ENCODE peak calls at places on chromosomes 16 and 17, in seven cellular contexts. One of them, this sample, is unnamed.

GRCh38 chr17:6069611-6070279 is 434 bp upstream of the WSCD1 start:
- DNase-seq in HCT116: no peak
- DNase-seq in SK-N-SH: no peak
- DNase-seq in H1: peak
- DNase-seq in K562: no peak
- DNase-seq in HepG2: no peak
- DNase-seq in GM12878: no peak
- DNase-seq in this sample: no peak

GRCh38 chr17:75845058-75845711 is 981 bp upstream of the UNC13D start:
- DNase-seq in HCT116: peak
- DNase-seq in SK-N-SH: peak
- DNase-seq in H1: peak
- DNase-seq in K562: peak
- DNase-seq in HepG2: peak
- DNase-seq in GM12878: peak
- DNase-seq in this sample: peak

GRCh38 chr17:81884968-81885367 is 6.4 kb downstream of the ALYREF start:
- DNase-seq in HCT116: no peak
- DNase-seq in SK-N-SH: peak
- DNase-seq in H1: no peak
- DNase-seq in K562: no peak
- DNase-seq in HepG2: no peak
- DNase-seq in GM12878: no peak
- DNase-seq in this sample: no peak

GRCh38 chr17:11485336-11485735 is 112.9 kb upstream of the DNAH9 start:
- DNase-seq in HCT116: no peak
- DNase-seq in SK-N-SH: no peak
- DNase-seq in H1: peak
- DNase-seq in K562: no peak
- DNase-seq in HepG2: no peak
- DNase-seq in GM12878: no peak
- DNase-seq in this sample: no peak

GRCh38 chr17:44892250-44892649 is 7.0 kb downstream of the EFTUD2 start:
- DNase-seq in HCT116: no peak
- DNase-seq in SK-N-SH: no peak
- DNase-seq in H1: no peak
- DNase-seq in K562: no peak
- DNase-seq in HepG2: no peak
- DNase-seq in GM12878: no peak
- DNase-seq in this sample: no peak

GRCh38 chr17:29344201-29344856 is 45.8 kb upstream of the TAOK1 start:
- DNase-seq in HCT116: no peak
- DNase-seq in SK-N-SH: no peak
- DNase-seq in H1: no peak
- DNase-seq in K562: no peak
- DNase-seq in HepG2: no peak
- DNase-seq in GM12878: no peak
- DNase-seq in this sample: peak

GRCh38 chr16:57376313-57376818 is 4.1 kb downstream of the CX3CL1 start:
- DNase-seq in HCT116: no peak
- DNase-seq in SK-N-SH: no peak
- DNase-seq in H1: no peak
- DNase-seq in K562: no peak
- DNase-seq in HepG2: no peak
- DNase-seq in GM12878: no peak
- DNase-seq in this sample: no peak

GRCh38 chr16:30067584-30067916 is 2.0 kb downstream of the ALDOA start:
- DNase-seq in HCT116: no peak
- DNase-seq in SK-N-SH: no peak
- DNase-seq in H1: no peak
- DNase-seq in K562: no peak
- DNase-seq in HepG2: no peak
- DNase-seq in GM12878: no peak
- DNase-seq in this sample: no peak

GRCh38 chr16:14628806-14629611 is 1.1 kb downstream of the PARN start:
- DNase-seq in HCT116: no peak
- DNase-seq in SK-N-SH: peak
- DNase-seq in H1: no peak
- DNase-seq in K562: no peak
- DNase-seq in HepG2: no peak
- DNase-seq in GM12878: no peak
- DNase-seq in this sample: no peak

GRCh38 chr17:77253611-77254051 is 112.9 kb downstream of the SEC14L1 start:
- DNase-seq in HCT116: no peak
- DNase-seq in SK-N-SH: no peak
- DNase-seq in H1: no peak
- DNase-seq in K562: no peak
- DNase-seq in HepG2: no peak
- DNase-seq in GM12878: no peak
- DNase-seq in this sample: no peak

GRCh38 chr16:8571061-8571596 is 19.2 kb downstream of the TMEM114 start:
- DNase-seq in HCT116: no peak
- DNase-seq in SK-N-SH: no peak
- DNase-seq in H1: no peak
- DNase-seq in K562: no peak
- DNase-seq in HepG2: peak
- DNase-seq in GM12878: no peak
- DNase-seq in this sample: no peak

GRCh38 chr16:28082624-28083023 is 19.1 kb upstream of the GSG1L start:
- DNase-seq in HCT116: no peak
- DNase-seq in SK-N-SH: no peak
- DNase-seq in H1: no peak
- DNase-seq in K562: peak
- DNase-seq in HepG2: no peak
- DNase-seq in GM12878: no peak
- DNase-seq in this sample: no peak

GRCh38 chr17:29929006-29929543 is 953 bp downstream of the SSH2 start:
- DNase-seq in HCT116: no peak
- DNase-seq in SK-N-SH: peak
- DNase-seq in H1: peak
- DNase-seq in K562: peak
- DNase-seq in HepG2: peak
- DNase-seq in GM12878: no peak
- DNase-seq in this sample: peak

GRCh38 chr17:21239680-21240374 is 13.4 kb downstream of the NATD1 start:
- DNase-seq in HCT116: no peak
- DNase-seq in SK-N-SH: peak
- DNase-seq in H1: peak
- DNase-seq in K562: peak
- DNase-seq in HepG2: peak
- DNase-seq in GM12878: no peak
- DNase-seq in this sample: peak

GRCh38 chr16:11955713-11956123 is 9.3 kb upstream of the TNFRSF17 start:
- DNase-seq in HCT116: no peak
- DNase-seq in SK-N-SH: no peak
- DNase-seq in H1: no peak
- DNase-seq in K562: no peak
- DNase-seq in HepG2: no peak
- DNase-seq in GM12878: no peak
- DNase-seq in this sample: no peak

GRCh38 chr17:7716901-7717755 is at the start of gene DNAH2:
- DNase-seq in HCT116: peak
- DNase-seq in SK-N-SH: peak
- DNase-seq in H1: peak
- DNase-seq in K562: peak
- DNase-seq in HepG2: peak
- DNase-seq in GM12878: no peak
- DNase-seq in this sample: peak

GRCh38 chr16:8547756-8548155 is 42.6 kb downstream of the TMEM114 start:
- DNase-seq in HCT116: no peak
- DNase-seq in SK-N-SH: no peak
- DNase-seq in H1: no peak
- DNase-seq in K562: no peak
- DNase-seq in HepG2: no peak
- DNase-seq in GM12878: no peak
- DNase-seq in this sample: no peak

GRCh38 chr16:75599452-75600277 is 23.4 kb downstream of the ADAT1 start:
- DNase-seq in HCT116: no peak
- DNase-seq in SK-N-SH: no peak
- DNase-seq in H1: no peak
- DNase-seq in K562: no peak
- DNase-seq in HepG2: no peak
- DNase-seq in GM12878: no peak
- DNase-seq in this sample: no peak

GRCh38 chr16:14069818-14070217 is 1.3 kb upstream of the MRTFB start:
- DNase-seq in HCT116: no peak
- DNase-seq in SK-N-SH: no peak
- DNase-seq in H1: no peak
- DNase-seq in K562: no peak
- DNase-seq in HepG2: no peak
- DNase-seq in GM12878: no peak
- DNase-seq in this sample: no peak

GRCh38 chr17:40530988-40531971 is 29.9 kb upstream of the TNS4 start:
- DNase-seq in HCT116: no peak
- DNase-seq in SK-N-SH: no peak
- DNase-seq in H1: no peak
- DNase-seq in K562: no peak
- DNase-seq in HepG2: no peak
- DNase-seq in GM12878: peak
- DNase-seq in this sample: no peak

GRCh38 chr16:84379731-84380369 is 11.5 kb downstream of the ATP2C2 start:
- DNase-seq in HCT116: no peak
- DNase-seq in SK-N-SH: no peak
- DNase-seq in H1: no peak
- DNase-seq in K562: no peak
- DNase-seq in HepG2: no peak
- DNase-seq in GM12878: no peak
- DNase-seq in this sample: no peak

GRCh38 chr16:75181630-75182029 is 25.3 kb downstream of the CTRB2 start:
- DNase-seq in HCT116: no peak
- DNase-seq in SK-N-SH: no peak
- DNase-seq in H1: no peak
- DNase-seq in K562: no peak
- DNase-seq in HepG2: no peak
- DNase-seq in GM12878: no peak
- DNase-seq in this sample: no peak

GRCh38 chr17:37527249-37527851 is 37.7 kb downstream of the DUSP14 start:
- DNase-seq in HCT116: peak
- DNase-seq in SK-N-SH: peak
- DNase-seq in H1: peak
- DNase-seq in K562: peak
- DNase-seq in HepG2: peak
- DNase-seq in GM12878: no peak
- DNase-seq in this sample: peak
- TF ChIP-seq JUND in HCT116: no peak
- TF ChIP-seq JUND in SK-N-SH: no peak
- TF ChIP-seq JUND in H1: no peak
- TF ChIP-seq JUND in K562: no peak
- TF ChIP-seq JUND in HepG2: no peak
- TF ChIP-seq JUND in GM12878: no peak
- TF ChIP-seq JUND in this sample: no peak

GRCh38 chr17:48500435-48501426 is 30.1 kb downstream of the HOXB1 start:
- DNase-seq in HCT116: no peak
- DNase-seq in SK-N-SH: no peak
- DNase-seq in H1: no peak
- DNase-seq in K562: peak
- DNase-seq in HepG2: no peak
- DNase-seq in GM12878: no peak
- DNase-seq in this sample: peak
- TF ChIP-seq JUND in HCT116: no peak
- TF ChIP-seq JUND in SK-N-SH: no peak
- TF ChIP-seq JUND in H1: no peak
- TF ChIP-seq JUND in K562: peak
- TF ChIP-seq JUND in HepG2: no peak
- TF ChIP-seq JUND in GM12878: no peak
- TF ChIP-seq JUND in this sample: no peak

GRCh38 chr16:25258856-25259179 is 1.2 kb upstream of the ZKSCAN2 start:
- DNase-seq in HCT116: no peak
- DNase-seq in SK-N-SH: no peak
- DNase-seq in H1: no peak
- DNase-seq in K562: no peak
- DNase-seq in HepG2: no peak
- DNase-seq in GM12878: no peak
- DNase-seq in this sample: no peak

GRCh38 chr16:25256821-25257503 is 683 bp downstream of the ZKSCAN2 start:
- DNase-seq in HCT116: no peak
- DNase-seq in SK-N-SH: peak
- DNase-seq in H1: no peak
- DNase-seq in K562: peak
- DNase-seq in HepG2: peak
- DNase-seq in GM12878: no peak
- DNase-seq in this sample: peak

GRCh38 chr16:25257504-25257955 is at the start of gene ZKSCAN2:
- DNase-seq in HCT116: peak
- DNase-seq in SK-N-SH: peak
- DNase-seq in H1: peak
- DNase-seq in K562: peak
- DNase-seq in HepG2: peak
- DNase-seq in GM12878: peak
- DNase-seq in this sample: peak

GRCh38 chr16:25260416-25260815 is 2.8 kb upstream of the ZKSCAN2 start:
- DNase-seq in HCT116: no peak
- DNase-seq in SK-N-SH: no peak
- DNase-seq in H1: no peak
- DNase-seq in K562: no peak
- DNase-seq in HepG2: no peak
- DNase-seq in GM12878: no peak
- DNase-seq in this sample: no peak

DNA sequence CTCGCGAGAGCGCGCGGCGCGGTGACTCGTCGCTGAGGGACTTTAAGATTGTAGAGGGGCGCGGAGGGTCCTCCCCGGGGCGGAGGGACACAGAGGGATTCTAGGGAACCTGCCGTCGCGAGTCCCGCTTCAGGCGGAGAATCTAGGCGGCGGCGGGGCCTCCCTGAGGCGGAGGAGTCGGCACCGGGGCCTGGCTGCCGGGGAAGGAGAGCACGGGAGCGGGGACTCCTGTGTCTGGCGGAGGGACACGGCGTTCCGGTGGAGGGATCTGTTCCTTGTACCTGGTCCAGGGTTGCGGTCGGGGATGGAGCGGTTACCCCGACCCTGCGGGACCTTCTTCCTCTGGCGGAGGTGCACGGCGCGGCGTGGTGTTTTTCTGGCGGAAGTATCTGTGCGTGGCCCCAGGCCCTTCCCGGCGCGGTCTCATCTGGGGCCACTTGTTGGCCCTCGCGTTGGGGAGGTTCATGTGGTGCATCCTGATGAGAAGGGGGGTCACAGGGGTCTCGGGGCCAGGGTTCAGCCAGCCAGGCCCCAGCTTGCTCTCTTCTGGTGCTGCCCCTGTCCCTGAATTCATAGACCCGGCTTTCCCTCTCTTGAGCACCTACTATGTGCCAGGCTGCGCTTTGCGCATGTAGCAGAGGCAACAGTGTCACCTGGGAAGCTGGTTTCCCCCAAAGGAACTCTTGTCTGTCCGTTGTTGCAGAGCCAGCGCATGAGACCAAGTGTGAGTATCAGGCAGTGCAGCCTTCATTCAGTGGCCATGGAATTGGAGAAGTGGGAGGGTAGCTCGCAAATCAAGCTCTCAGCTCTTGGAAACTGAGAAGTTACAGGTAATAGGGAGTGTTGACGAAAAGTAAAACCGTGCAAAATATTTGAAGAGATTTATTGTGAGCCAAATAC is 561 bp upstream of the ZKSCAN2 start:
- DNase-seq in HCT116: peak
- DNase-seq in SK-N-SH: peak
- DNase-seq in H1: peak
- DNase-seq in K562: peak
- DNase-seq in HepG2: peak
- DNase-seq in GM12878: peak
- DNase-seq in this sample: peak
- TF ChIP-seq JUND in HCT116: peak
- TF ChIP-seq JUND in SK-N-SH: no peak
- TF ChIP-seq JUND in H1: no peak
- TF ChIP-seq JUND in K562: peak
- TF ChIP-seq JUND in HepG2: peak
- TF ChIP-seq JUND in GM12878: peak
- TF ChIP-seq JUND in this sample: no peak

GRCh38 chr17:67528751-67529436 is 151.8 kb downstream of the PITPNC1 start:
- DNase-seq in HCT116: peak
- DNase-seq in SK-N-SH: peak
- DNase-seq in H1: peak
- DNase-seq in K562: no peak
- DNase-seq in HepG2: peak
- DNase-seq in GM12878: no peak
- DNase-seq in this sample: no peak
- TF ChIP-seq JUND in HCT116: peak
- TF ChIP-seq JUND in SK-N-SH: peak
- TF ChIP-seq JUND in H1: no peak
- TF ChIP-seq JUND in K562: no peak
- TF ChIP-seq JUND in HepG2: no peak
- TF ChIP-seq JUND in GM12878: no peak
- TF ChIP-seq JUND in this sample: no peak

This sample was measured in T47D.